ENCODE peak calls at places on chromosomes 7 and 10, in four cellular contexts. One of them, this sample, is unnamed.

GRCh38 chr7:101163281-101164070 is 1.9 kb downstream of the VGF start:
- DNase-seq in prostate gland: no peak
- DNase-seq in globus pallidus: no peak
- DNase-seq in NAMALWA: no peak
- DNase-seq in this sample: peak

GRCh38 chr10:30751678-30752331 is 122.3 kb upstream of the LYZL2 start:
- DNase-seq in prostate gland: peak
- DNase-seq in globus pallidus: peak
- DNase-seq in NAMALWA: peak
- DNase-seq in this sample: peak

GRCh38 chr7:57203161-57203791 is 71.0 kb upstream of the ZNF479 start:
- DNase-seq in prostate gland: no peak
- DNase-seq in globus pallidus: no peak
- DNase-seq in NAMALWA: no peak
- DNase-seq in this sample: no peak

GRCh38 chr7:94562525-94562924 is 52.9 kb downstream of the CASD1 start:
- DNase-seq in prostate gland: no peak
- DNase-seq in globus pallidus: no peak
- DNase-seq in NAMALWA: no peak
- DNase-seq in this sample: no peak

GRCh38 chr7:117281562-117281961 is 41.3 kb downstream of the WNT2 start:
- DNase-seq in prostate gland: no peak
- DNase-seq in globus pallidus: no peak
- DNase-seq in NAMALWA: no peak
- DNase-seq in this sample: peak

GRCh38 chr10:112247791-112248190 is 35.4 kb upstream of the TECTB start:
- DNase-seq in prostate gland: no peak
- DNase-seq in globus pallidus: no peak
- DNase-seq in NAMALWA: no peak
- DNase-seq in this sample: no peak

GRCh38 chr10:53840668-53841067 is 960.4 kb downstream of the PCDH15 start:
- DNase-seq in prostate gland: no peak
- DNase-seq in globus pallidus: no peak
- DNase-seq in NAMALWA: no peak
- DNase-seq in this sample: no peak

GRCh38 chr7:139117599-139118233 is 8.2 kb upstream of the ZC3HAV1 start:
- DNase-seq in prostate gland: no peak
- DNase-seq in globus pallidus: no peak
- DNase-seq in NAMALWA: no peak
- DNase-seq in this sample: no peak

GRCh38 chr7:71735961-71736556 is 604.1 kb downstream of the GALNT17 start:
- DNase-seq in prostate gland: peak
- DNase-seq in globus pallidus: peak
- DNase-seq in NAMALWA: peak
- DNase-seq in this sample: peak

GRCh38 chr10:73043319-73043718 is 53.3 kb downstream of the P4HA1 start:
- DNase-seq in prostate gland: no peak
- DNase-seq in globus pallidus: no peak
- DNase-seq in NAMALWA: no peak
- DNase-seq in this sample: no peak

GRCh38 chr7:149292101-149292823 is 30.3 kb downstream of the ZNF783 start:
- DNase-seq in prostate gland: no peak
- DNase-seq in globus pallidus: no peak
- DNase-seq in NAMALWA: no peak
- DNase-seq in this sample: peak

GRCh38 chr10:35204650-35205319 is 78.1 kb downstream of the CREM start:
- DNase-seq in prostate gland: no peak
- DNase-seq in globus pallidus: no peak
- DNase-seq in NAMALWA: no peak
- DNase-seq in this sample: no peak

GRCh38 chr7:156827587-156828203 is 65.3 kb downstream of the LMBR1 start:
- DNase-seq in prostate gland: no peak
- DNase-seq in globus pallidus: no peak
- DNase-seq in NAMALWA: peak
- DNase-seq in this sample: peak

GRCh38 chr10:103507235-103508191 is 14.0 kb downstream of the NEURL1 start:
- DNase-seq in prostate gland: no peak
- DNase-seq in globus pallidus: no peak
- DNase-seq in NAMALWA: no peak
- DNase-seq in this sample: peak

GRCh38 chr7:113004726-113005454 is 81.7 kb downstream of the GPR85 start:
- DNase-seq in prostate gland: no peak
- DNase-seq in globus pallidus: no peak
- DNase-seq in NAMALWA: no peak
- DNase-seq in this sample: no peak

GRCh38 chr10:121838931-121839330 is 88.9 kb downstream of the ATE1 start:
- DNase-seq in prostate gland: no peak
- DNase-seq in globus pallidus: no peak
- DNase-seq in NAMALWA: no peak
- DNase-seq in this sample: peak

GRCh38 chr10:77531441-77532001 is 106.1 kb downstream of the KCNMA1 start:
- DNase-seq in prostate gland: no peak
- DNase-seq in globus pallidus: peak
- DNase-seq in NAMALWA: no peak
- DNase-seq in this sample: peak

GRCh38 chr7:75638607-75639070 is 100.1 kb downstream of the HIP1 start:
- DNase-seq in prostate gland: peak
- DNase-seq in globus pallidus: peak
- DNase-seq in NAMALWA: no peak
- DNase-seq in this sample: no peak

GRCh38 chr7:117673367-117673766 is 193.5 kb downstream of the CFTR start:
- DNase-seq in prostate gland: peak
- DNase-seq in globus pallidus: peak
- DNase-seq in NAMALWA: no peak
- DNase-seq in this sample: no peak

GRCh38 chr7:106219170-106219569 is 65.6 kb downstream of the NAMPT start:
- DNase-seq in prostate gland: no peak
- DNase-seq in globus pallidus: no peak
- DNase-seq in NAMALWA: no peak
- DNase-seq in this sample: no peak

GRCh38 chr7:142481548-142481947 is 223.7 kb upstream of the PRSS58 start:
- DNase-seq in prostate gland: no peak
- DNase-seq in globus pallidus: no peak
- DNase-seq in NAMALWA: peak
- DNase-seq in this sample: peak

GRCh38 chr7:124101173-124101768 is 68.4 kb upstream of the TMEM229A start:
- DNase-seq in prostate gland: no peak
- DNase-seq in globus pallidus: peak
- DNase-seq in NAMALWA: peak
- DNase-seq in this sample: peak

GRCh38 chr10:12241810-12242529 is 46.0 kb downstream of the CDC123 start:
- DNase-seq in prostate gland: peak
- DNase-seq in globus pallidus: no peak
- DNase-seq in NAMALWA: no peak
- DNase-seq in this sample: peak

GRCh38 chr10:5041471-5042023 is 37.9 kb upstream of the AKR1C2 start:
- DNase-seq in prostate gland: no peak
- DNase-seq in globus pallidus: no peak
- DNase-seq in NAMALWA: no peak
- DNase-seq in this sample: no peak

GRCh38 chr7:108301387-108301786 is 154.8 kb downstream of the NRCAM start:
- DNase-seq in prostate gland: no peak
- DNase-seq in globus pallidus: no peak
- DNase-seq in NAMALWA: no peak
- DNase-seq in this sample: no peak

GRCh38 chr10:75038335-75038734 is 73.1 kb upstream of the SAMD8 start:
- DNase-seq in prostate gland: no peak
- DNase-seq in globus pallidus: no peak
- DNase-seq in NAMALWA: no peak
- DNase-seq in this sample: no peak

GRCh38 chr7:2814186-2814530 is 29.9 kb downstream of the GNA12 start:
- DNase-seq in prostate gland: no peak
- DNase-seq in globus pallidus: no peak
- DNase-seq in NAMALWA: no peak
- DNase-seq in this sample: no peak

GRCh38 chr7:122199171-122199570 is 55.1 kb upstream of the AASS start:
- DNase-seq in prostate gland: no peak
- DNase-seq in globus pallidus: no peak
- DNase-seq in NAMALWA: no peak
- DNase-seq in this sample: no peak

GRCh38 chr10:86596266-86596665 is 58.1 kb upstream of the OPN4 start:
- DNase-seq in prostate gland: no peak
- DNase-seq in globus pallidus: no peak
- DNase-seq in NAMALWA: no peak
- DNase-seq in this sample: no peak

GRCh38 chr10:102633848-102634247 is 10.4 kb upstream of the TRIM8 start:
- DNase-seq in prostate gland: no peak
- DNase-seq in globus pallidus: no peak
- DNase-seq in NAMALWA: no peak
- DNase-seq in this sample: no peak

GRCh38 chr10:35940067-35940989 is 298.2 kb upstream of the FZD8 start:
- DNase-seq in prostate gland: no peak
- DNase-seq in globus pallidus: no peak
- DNase-seq in NAMALWA: no peak
- DNase-seq in this sample: no peak

GRCh38 chr7:84790873-84791272 is 396.0 kb downstream of the SEMA3D start:
- DNase-seq in prostate gland: no peak
- DNase-seq in globus pallidus: no peak
- DNase-seq in NAMALWA: no peak
- DNase-seq in this sample: peak

This sample was measured in NB4.